ENCODE peak calls at places on chromosomes 6 and 20, in seven cellular contexts. One of them, this sample, is unnamed.

GRCh38 chr20:4924032-4924431 is 77.3 kb downstream of the SLC23A2 start:
- DNase-seq in transverse colon: no peak
- DNase-seq in heart left ventricle: no peak
- DNase-seq in foreskin keratinocyte: no peak
- DNase-seq in neuronal stem cell: no peak
- DNase-seq in AG04450: no peak
- DNase-seq in breast epithelium: no peak
- DNase-seq in this sample: no peak

GRCh38 chr6:3265671-3266070 is 6.9 kb downstream of the PSMG4 start:
- DNase-seq in foreskin keratinocyte: no peak
- DNase-seq in transverse colon: no peak
- DNase-seq in breast epithelium: no peak
- DNase-seq in AG04450: no peak
- DNase-seq in neuronal stem cell: no peak
- DNase-seq in heart left ventricle: no peak
- DNase-seq in this sample: no peak

GRCh38 chr6:55528624-55529023 is 50.4 kb downstream of the HMGCLL1 start:
- DNase-seq in AG04450: peak
- DNase-seq in neuronal stem cell: peak
- DNase-seq in breast epithelium: no peak
- DNase-seq in transverse colon: no peak
- DNase-seq in foreskin keratinocyte: peak
- DNase-seq in heart left ventricle: no peak
- DNase-seq in this sample: peak

GRCh38 chr6:43183441-43183840 is 1.4 kb downstream of the CUL9 start:
- DNase-seq in transverse colon: no peak
- DNase-seq in foreskin keratinocyte: no peak
- DNase-seq in heart left ventricle: no peak
- DNase-seq in AG04450: no peak
- DNase-seq in breast epithelium: no peak
- DNase-seq in neuronal stem cell: no peak
- DNase-seq in this sample: no peak

GRCh38 chr6:34154668-34155447 is 9.0 kb upstream of the GRM4 start:
- DNase-seq in transverse colon: peak
- DNase-seq in AG04450: no peak
- DNase-seq in heart left ventricle: peak
- DNase-seq in neuronal stem cell: peak
- DNase-seq in breast epithelium: peak
- DNase-seq in foreskin keratinocyte: no peak
- DNase-seq in this sample: no peak

GRCh38 chr6:111418971-111419693 is 63.9 kb downstream of the REV3L start:
- DNase-seq in foreskin keratinocyte: peak
- DNase-seq in breast epithelium: no peak
- DNase-seq in neuronal stem cell: no peak
- DNase-seq in heart left ventricle: no peak
- DNase-seq in transverse colon: no peak
- DNase-seq in AG04450: peak
- DNase-seq in this sample: no peak

GRCh38 chr6:157764346-157765068 is 58.5 kb upstream of the SNX9 start:
- DNase-seq in heart left ventricle: peak
- DNase-seq in neuronal stem cell: no peak
- DNase-seq in breast epithelium: peak
- DNase-seq in AG04450: peak
- DNase-seq in foreskin keratinocyte: peak
- DNase-seq in transverse colon: peak
- DNase-seq in this sample: peak

GRCh38 chr20:56827763-56828162 is 198.7 kb downstream of the TFAP2C start:
- DNase-seq in heart left ventricle: no peak
- DNase-seq in transverse colon: no peak
- DNase-seq in foreskin keratinocyte: no peak
- DNase-seq in neuronal stem cell: no peak
- DNase-seq in breast epithelium: no peak
- DNase-seq in AG04450: no peak
- DNase-seq in this sample: no peak

GRCh38 chr20:21944227-21944626 is 238.8 kb downstream of the PAX1 start:
- DNase-seq in AG04450: no peak
- DNase-seq in neuronal stem cell: no peak
- DNase-seq in transverse colon: no peak
- DNase-seq in foreskin keratinocyte: no peak
- DNase-seq in heart left ventricle: no peak
- DNase-seq in breast epithelium: peak
- DNase-seq in this sample: no peak

GRCh38 chr6:111423960-111424846 is 58.8 kb downstream of the REV3L start:
- DNase-seq in neuronal stem cell: no peak
- DNase-seq in heart left ventricle: peak
- DNase-seq in breast epithelium: no peak
- DNase-seq in transverse colon: peak
- DNase-seq in AG04450: no peak
- DNase-seq in foreskin keratinocyte: no peak
- DNase-seq in this sample: no peak

GRCh38 chr20:33108641-33109040 is 29.2 kb downstream of the BPIFB4 start:
- DNase-seq in foreskin keratinocyte: no peak
- DNase-seq in AG04450: no peak
- DNase-seq in heart left ventricle: no peak
- DNase-seq in neuronal stem cell: no peak
- DNase-seq in transverse colon: no peak
- DNase-seq in breast epithelium: no peak
- DNase-seq in this sample: no peak

GRCh38 chr6:54244430-54244829 is 63.8 kb upstream of the TINAG start:
- DNase-seq in foreskin keratinocyte: no peak
- DNase-seq in AG04450: no peak
- DNase-seq in breast epithelium: no peak
- DNase-seq in heart left ventricle: no peak
- DNase-seq in neuronal stem cell: no peak
- DNase-seq in transverse colon: no peak
- DNase-seq in this sample: no peak

GRCh38 chr20:45963059-45964011 is 8.7 kb downstream of the ZNF335 start:
- DNase-seq in neuronal stem cell: no peak
- DNase-seq in transverse colon: no peak
- DNase-seq in AG04450: no peak
- DNase-seq in breast epithelium: peak
- DNase-seq in foreskin keratinocyte: no peak
- DNase-seq in heart left ventricle: no peak
- DNase-seq in this sample: no peak

GRCh38 chr6:158020272-158020711 is 38.6 kb downstream of the SYNJ2 start:
- DNase-seq in breast epithelium: no peak
- DNase-seq in foreskin keratinocyte: no peak
- DNase-seq in neuronal stem cell: no peak
- DNase-seq in transverse colon: no peak
- DNase-seq in AG04450: no peak
- DNase-seq in heart left ventricle: no peak
- DNase-seq in this sample: peak

GRCh38 chr6:45791600-45792168 is 224.0 kb downstream of the CLIC5 start:
- DNase-seq in AG04450: peak
- DNase-seq in foreskin keratinocyte: peak
- DNase-seq in breast epithelium: no peak
- DNase-seq in heart left ventricle: peak
- DNase-seq in transverse colon: no peak
- DNase-seq in neuronal stem cell: no peak
- DNase-seq in this sample: peak

GRCh38 chr6:157269261-157269794 is 54.0 kb downstream of the TMEM242 start:
- DNase-seq in transverse colon: peak
- DNase-seq in foreskin keratinocyte: no peak
- DNase-seq in AG04450: no peak
- DNase-seq in heart left ventricle: peak
- DNase-seq in breast epithelium: no peak
- DNase-seq in neuronal stem cell: no peak
- DNase-seq in this sample: no peak

GRCh38 chr20:63138855-63139341 is 77.0 kb downstream of the YTHDF1 start:
- DNase-seq in heart left ventricle: peak
- DNase-seq in AG04450: no peak
- DNase-seq in neuronal stem cell: no peak
- DNase-seq in breast epithelium: no peak
- DNase-seq in transverse colon: no peak
- DNase-seq in foreskin keratinocyte: peak
- DNase-seq in this sample: peak

GRCh38 chr6:56714273-56714672 is 71.6 kb upstream of the DST start:
- DNase-seq in heart left ventricle: no peak
- DNase-seq in transverse colon: no peak
- DNase-seq in AG04450: no peak
- DNase-seq in breast epithelium: no peak
- DNase-seq in neuronal stem cell: no peak
- DNase-seq in foreskin keratinocyte: no peak
- DNase-seq in this sample: no peak
- H3K27ac ChIP-seq in heart left ventricle: peak
- H3K27ac ChIP-seq in transverse colon: peak
- H3K27ac ChIP-seq in AG04450: peak
- H3K27ac ChIP-seq in breast epithelium: peak
- H3K27ac ChIP-seq in neuronal stem cell: no peak
- H3K27ac ChIP-seq in foreskin keratinocyte: no peak
- H3K27ac ChIP-seq in this sample: peak

GRCh38 chr6:23179994-23180393 is 610.6 kb downstream of the HDGFL1 start:
- DNase-seq in AG04450: no peak
- DNase-seq in heart left ventricle: no peak
- DNase-seq in foreskin keratinocyte: no peak
- DNase-seq in breast epithelium: no peak
- DNase-seq in neuronal stem cell: no peak
- DNase-seq in transverse colon: no peak
- DNase-seq in this sample: no peak
- H3K27ac ChIP-seq in AG04450: no peak
- H3K27ac ChIP-seq in heart left ventricle: no peak
- H3K27ac ChIP-seq in foreskin keratinocyte: no peak
- H3K27ac ChIP-seq in breast epithelium: no peak
- H3K27ac ChIP-seq in neuronal stem cell: peak
- H3K27ac ChIP-seq in transverse colon: no peak
- H3K27ac ChIP-seq in this sample: no peak

GRCh38 chr6:137810554-137811120 is 56.4 kb upstream of the TNFAIP3 start:
- DNase-seq in transverse colon: no peak
- DNase-seq in neuronal stem cell: no peak
- DNase-seq in breast epithelium: no peak
- DNase-seq in AG04450: no peak
- DNase-seq in foreskin keratinocyte: no peak
- DNase-seq in heart left ventricle: no peak
- DNase-seq in this sample: no peak
- H3K27ac ChIP-seq in transverse colon: peak
- H3K27ac ChIP-seq in neuronal stem cell: no peak
- H3K27ac ChIP-seq in breast epithelium: no peak
- H3K27ac ChIP-seq in AG04450: no peak
- H3K27ac ChIP-seq in foreskin keratinocyte: peak
- H3K27ac ChIP-seq in heart left ventricle: no peak
- H3K27ac ChIP-seq in this sample: peak

GRCh38 chr6:97275809-97276208 is 7.2 kb downstream of the MMS22L start:
- DNase-seq in foreskin keratinocyte: no peak
- DNase-seq in AG04450: no peak
- DNase-seq in transverse colon: no peak
- DNase-seq in neuronal stem cell: no peak
- DNase-seq in heart left ventricle: no peak
- DNase-seq in breast epithelium: no peak
- DNase-seq in this sample: no peak
- H3K27ac ChIP-seq in foreskin keratinocyte: no peak
- H3K27ac ChIP-seq in AG04450: no peak
- H3K27ac ChIP-seq in transverse colon: no peak
- H3K27ac ChIP-seq in neuronal stem cell: no peak
- H3K27ac ChIP-seq in heart left ventricle: no peak
- H3K27ac ChIP-seq in breast epithelium: no peak
- H3K27ac ChIP-seq in this sample: no peak

DNA sequence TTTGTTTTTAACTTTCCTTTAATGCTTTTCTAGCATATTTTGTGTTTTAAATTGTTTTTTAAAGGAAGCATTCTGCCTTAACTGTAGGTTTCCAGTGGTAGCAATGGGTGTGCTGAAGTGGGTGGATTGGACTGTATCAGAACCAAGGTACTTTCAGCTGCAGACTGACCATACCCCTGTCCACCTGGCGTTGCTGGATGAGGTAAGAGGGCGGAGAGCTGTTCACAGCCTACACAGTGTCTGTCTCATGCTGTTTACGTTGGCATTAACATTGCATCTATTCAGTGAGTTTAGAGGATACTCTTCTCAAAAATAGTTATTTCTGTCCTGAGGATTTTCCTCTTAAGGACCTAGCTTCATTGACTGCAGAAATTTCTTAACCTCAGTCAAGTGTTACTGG is 11.9 kb downstream of the NELFCD start:
- DNase-seq in foreskin keratinocyte: no peak
- DNase-seq in heart left ventricle: no peak
- DNase-seq in transverse colon: no peak
- DNase-seq in breast epithelium: no peak
- DNase-seq in neuronal stem cell: no peak
- DNase-seq in AG04450: no peak
- DNase-seq in this sample: no peak
- H3K27ac ChIP-seq in foreskin keratinocyte: no peak
- H3K27ac ChIP-seq in heart left ventricle: no peak
- H3K27ac ChIP-seq in transverse colon: no peak
- H3K27ac ChIP-seq in breast epithelium: no peak
- H3K27ac ChIP-seq in neuronal stem cell: no peak
- H3K27ac ChIP-seq in AG04450: no peak
- H3K27ac ChIP-seq in this sample: no peak